ENCODE peak calls at places on chromosomes 3 and 15, in four cellular contexts. One of them, this sample, is unnamed.

GRCh38 chr3:50815844-50816243 is 141.1 kb downstream of the DOCK3 start:
- DNase-seq in A549: no peak
- DNase-seq in HepG2: no peak
- DNase-seq in H1: no peak
- DNase-seq in this sample: no peak

GRCh38 chr3:79521221-79521848 is 246.5 kb downstream of the ROBO1 start:
- DNase-seq in A549: peak; percentile 10
- DNase-seq in HepG2: peak; percentile 35
- DNase-seq in H1: no peak
- DNase-seq in this sample: no peak

GRCh38 chr3:44439499-44440295 is 37.8 kb downstream of the ZNF445 start:
- DNase-seq in A549: no peak
- DNase-seq in HepG2: peak; percentile 97
- DNase-seq in H1: no peak
- DNase-seq in this sample: peak; percentile 93

GRCh38 chr3:107752202-107752990 is 229.6 kb downstream of the BBX start:
- DNase-seq in A549: no peak
- DNase-seq in HepG2: peak; percentile 39
- DNase-seq in H1: no peak
- DNase-seq in this sample: no peak

GRCh38 chr15:42053914-42054313 is 33.1 kb upstream of the PLA2G4E start:
- DNase-seq in A549: no peak
- DNase-seq in HepG2: no peak
- DNase-seq in H1: no peak
- DNase-seq in this sample: no peak

GRCh38 chr3:72426618-72427397 is 421.4 kb downstream of the SHQ1 start:
- DNase-seq in A549: no peak
- DNase-seq in HepG2: peak; percentile 34
- DNase-seq in H1: no peak
- DNase-seq in this sample: no peak

GRCh38 chr3:134378818-134379217 is 4.6 kb upstream of the AMOTL2 start:
- DNase-seq in A549: no peak
- DNase-seq in HepG2: no peak
- DNase-seq in H1: peak; percentile 33
- DNase-seq in this sample: no peak

GRCh38 chr15:72342385-72342784 is 22.4 kb upstream of the CELF6 start:
- DNase-seq in A549: no peak
- DNase-seq in HepG2: peak; percentile 33
- DNase-seq in H1: peak; percentile 81
- DNase-seq in this sample: no peak

GRCh38 chr3:9810357-9810726 is 280 bp downstream of the TTLL3 start:
- DNase-seq in A549: no peak
- DNase-seq in HepG2: no peak
- DNase-seq in H1: peak; percentile 66
- DNase-seq in this sample: no peak

GRCh38 chr3:44058022-44058867 is 183.4 kb upstream of the TOPAZ1 start:
- DNase-seq in A549: no peak
- DNase-seq in HepG2: no peak
- DNase-seq in H1: no peak
- DNase-seq in this sample: no peak

GRCh38 chr3:14228611-14229470 is 50.2 kb downstream of the LSM3 start:
- DNase-seq in A549: no peak
- DNase-seq in HepG2: no peak
- DNase-seq in H1: no peak
- DNase-seq in this sample: no peak

GRCh38 chr3:4720316-4721075 is 227.3 kb downstream of the ITPR1 start:
- DNase-seq in A549: peak; percentile 70
- DNase-seq in HepG2: peak; percentile 75
- DNase-seq in H1: peak; percentile 52
- DNase-seq in this sample: peak; percentile 95

GRCh38 chr3:72951259-72951722 is 45.3 kb upstream of the PPP4R2 start:
- DNase-seq in A549: no peak
- DNase-seq in HepG2: no peak
- DNase-seq in H1: no peak
- DNase-seq in this sample: no peak

GRCh38 chr3:119831022-119831421 is 49.1 kb downstream of the NR1I2 start:
- DNase-seq in A549: no peak
- DNase-seq in HepG2: no peak
- DNase-seq in H1: no peak
- DNase-seq in this sample: no peak

GRCh38 chr3:52880047-52880446 is 17.3 kb downstream of the STIMATE start:
- DNase-seq in A549: no peak
- DNase-seq in HepG2: no peak
- DNase-seq in H1: no peak
- DNase-seq in this sample: no peak

GRCh38 chr3:160403796-160404510 is 4.5 kb downstream of the SMC4 start:
- DNase-seq in A549: no peak
- DNase-seq in HepG2: no peak
- DNase-seq in H1: no peak
- DNase-seq in this sample: no peak

GRCh38 chr3:58659051-58659675 is 7.4 kb downstream of the FAM3D start:
- DNase-seq in A549: peak; percentile 28
- DNase-seq in HepG2: peak; percentile 33
- DNase-seq in H1: peak; percentile 55
- DNase-seq in this sample: no peak

GRCh38 chr3:78972617-78973301 is 795.0 kb downstream of the ROBO1 start:
- DNase-seq in A549: no peak
- DNase-seq in HepG2: peak; percentile 54
- DNase-seq in H1: no peak
- DNase-seq in this sample: no peak

GRCh38 chr15:92818658-92819311 is 81.3 kb upstream of the CHD2 start:
- DNase-seq in A549: no peak
- DNase-seq in HepG2: no peak
- DNase-seq in H1: no peak
- DNase-seq in this sample: no peak

GRCh38 chr15:92822216-92823144 is 77.6 kb upstream of the CHD2 start:
- DNase-seq in A549: no peak
- DNase-seq in HepG2: no peak
- DNase-seq in H1: no peak
- DNase-seq in this sample: no peak

GRCh38 chr15:92819312-92820232 is 80.6 kb upstream of the CHD2 start:
- DNase-seq in A549: no peak
- DNase-seq in HepG2: no peak
- DNase-seq in H1: no peak
- DNase-seq in this sample: no peak

GRCh38 chr15:92821491-92822116 is 78.5 kb upstream of the CHD2 start:
- DNase-seq in A549: no peak
- DNase-seq in HepG2: no peak
- DNase-seq in H1: no peak
- DNase-seq in this sample: no peak

GRCh38 chr15:92820233-92821021 is 79.7 kb upstream of the CHD2 start:
- DNase-seq in A549: peak; percentile 97
- DNase-seq in HepG2: peak; percentile 84
- DNase-seq in H1: peak; percentile 94
- DNase-seq in this sample: peak; percentile 96
- TF ChIP-seq POLR2A in A549: peak; percentile 57
- TF ChIP-seq POLR2A in HepG2: peak; percentile 68
- TF ChIP-seq POLR2A in H1: peak; percentile 77
- TF ChIP-seq POLR2A in this sample: no peak

GRCh38 chr3:115961390-115961789 is 338.1 kb downstream of the GAP43 start:
- DNase-seq in A549: no peak
- DNase-seq in HepG2: no peak
- DNase-seq in H1: no peak
- DNase-seq in this sample: no peak
- TF ChIP-seq EP300 in A549: no peak
- TF ChIP-seq EP300 in HepG2: no peak
- TF ChIP-seq EP300 in H1: no peak
- TF ChIP-seq EP300 in this sample: no peak

GRCh38 chr3:149377408-149378111 is at the start of gene TM4SF1:
- DNase-seq in A549: peak; percentile 87
- DNase-seq in HepG2: peak; percentile 97
- DNase-seq in H1: no peak
- DNase-seq in this sample: no peak
- TF ChIP-seq POLR2A in A549: peak; percentile 90
- TF ChIP-seq POLR2A in HepG2: peak; percentile 96
- TF ChIP-seq POLR2A in H1: no peak
- TF ChIP-seq POLR2A in this sample: no peak

GRCh38 chr3:187042874-187043458 is 96.3 kb downstream of the RPL39L start:
- DNase-seq in A549: no peak
- DNase-seq in HepG2: no peak
- DNase-seq in H1: no peak
- DNase-seq in this sample: no peak

GRCh38 chr3:187040637-187041361 is 98.5 kb downstream of the RPL39L start:
- DNase-seq in A549: no peak
- DNase-seq in HepG2: peak; percentile 83
- DNase-seq in H1: no peak
- DNase-seq in this sample: no peak

GRCh38 chr3:187042062-187042745 is 97.1 kb downstream of the RPL39L start:
- DNase-seq in A549: no peak
- DNase-seq in HepG2: no peak
- DNase-seq in H1: no peak
- DNase-seq in this sample: no peak

GRCh38 chr3:187039723-187040414 is 99.4 kb downstream of the RPL39L start:
- DNase-seq in A549: no peak
- DNase-seq in HepG2: peak; percentile 61
- DNase-seq in H1: no peak
- DNase-seq in this sample: no peak

GRCh38 chr3:187041362-187042061 is 97.8 kb downstream of the RPL39L start:
- DNase-seq in A549: no peak
- DNase-seq in HepG2: peak; percentile 97
- DNase-seq in H1: no peak
- DNase-seq in this sample: no peak
- TF ChIP-seq EP300 in A549: no peak
- TF ChIP-seq EP300 in HepG2: peak; percentile 99
- TF ChIP-seq EP300 in H1: no peak
- TF ChIP-seq EP300 in this sample: no peak

DNA sequence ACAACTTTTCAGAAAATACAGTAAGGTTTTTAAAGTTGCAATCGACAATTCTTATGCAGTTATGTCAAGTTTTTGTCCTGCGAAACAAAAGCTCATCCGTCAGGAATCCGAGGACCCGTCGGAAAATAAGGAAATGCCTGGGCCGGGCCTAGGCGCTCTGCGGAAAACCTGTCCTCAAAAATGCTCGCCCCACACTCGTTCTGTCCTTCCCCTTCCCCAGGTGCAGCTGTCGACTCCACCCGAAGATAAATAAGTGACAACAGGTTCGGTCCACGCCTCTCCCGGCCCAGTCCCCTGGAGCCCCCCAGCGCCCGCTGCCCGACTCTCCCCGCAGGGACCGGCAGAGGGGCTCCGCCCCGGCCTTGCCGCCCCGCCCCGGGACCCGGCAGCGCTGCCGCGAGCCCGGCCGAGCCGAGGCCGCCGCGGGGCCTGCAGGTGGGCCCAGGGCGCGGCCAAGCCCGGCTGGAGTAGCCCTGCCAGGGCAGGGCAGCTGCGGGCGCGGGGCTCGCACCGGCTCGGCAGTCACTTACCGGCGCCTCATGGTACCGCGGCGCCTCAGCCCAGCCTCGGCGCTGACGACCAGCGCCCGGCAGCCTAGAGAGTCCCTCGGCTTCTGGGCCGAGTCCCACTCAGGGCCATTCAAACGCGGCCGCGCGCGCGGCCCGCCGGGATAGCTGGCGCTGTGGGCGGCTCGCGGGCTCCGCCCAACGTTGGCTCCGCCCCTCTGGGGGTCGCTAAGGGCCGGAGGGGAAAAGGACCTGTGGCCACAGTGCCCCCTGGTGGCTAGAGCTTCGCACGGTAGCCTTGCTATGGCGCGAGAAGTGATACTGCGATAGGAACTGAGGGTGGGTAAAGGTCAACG is at the start of gene KATNBL1:
- DNase-seq in A549: peak; percentile 86
- DNase-seq in HepG2: peak; percentile 88
- DNase-seq in H1: peak; percentile 99
- DNase-seq in this sample: peak; percentile 98
- TF ChIP-seq POLR2A in A549: peak; percentile 93
- TF ChIP-seq POLR2A in HepG2: peak; percentile 87
- TF ChIP-seq POLR2A in H1: peak; percentile 91
- TF ChIP-seq POLR2A in this sample: no peak

GRCh38 chr3:47380601-47381316 is at the start of gene PTPN23:
- DNase-seq in A549: peak; percentile 93
- DNase-seq in HepG2: peak; percentile 97
- DNase-seq in H1: peak; percentile 98
- DNase-seq in this sample: peak; percentile 99
- TF ChIP-seq EP300 in A549: no peak
- TF ChIP-seq EP300 in HepG2: no peak
- TF ChIP-seq EP300 in H1: no peak
- TF ChIP-seq EP300 in this sample: no peak

GRCh38 chr3:124885466-124886167 is 1.5 kb downstream of the ITGB5 start:
- DNase-seq in A549: no peak
- DNase-seq in HepG2: no peak
- DNase-seq in H1: no peak
- DNase-seq in this sample: no peak

GRCh38 chr3:124887177-124887995 is at the start of gene ITGB5:
- DNase-seq in A549: peak; percentile 53
- DNase-seq in HepG2: peak; percentile 61
- DNase-seq in H1: peak; percentile 87
- DNase-seq in this sample: peak; percentile 94

GRCh38 chr3:124888482-124889441 is 1.6 kb upstream of the ITGB5 start:
- DNase-seq in A549: no peak
- DNase-seq in HepG2: no peak
- DNase-seq in H1: no peak
- DNase-seq in this sample: no peak

GRCh38 chr3:124887996-124888298 is 782 bp upstream of the ITGB5 start:
- DNase-seq in A549: no peak
- DNase-seq in HepG2: no peak
- DNase-seq in H1: no peak
- DNase-seq in this sample: no peak

DNA sequence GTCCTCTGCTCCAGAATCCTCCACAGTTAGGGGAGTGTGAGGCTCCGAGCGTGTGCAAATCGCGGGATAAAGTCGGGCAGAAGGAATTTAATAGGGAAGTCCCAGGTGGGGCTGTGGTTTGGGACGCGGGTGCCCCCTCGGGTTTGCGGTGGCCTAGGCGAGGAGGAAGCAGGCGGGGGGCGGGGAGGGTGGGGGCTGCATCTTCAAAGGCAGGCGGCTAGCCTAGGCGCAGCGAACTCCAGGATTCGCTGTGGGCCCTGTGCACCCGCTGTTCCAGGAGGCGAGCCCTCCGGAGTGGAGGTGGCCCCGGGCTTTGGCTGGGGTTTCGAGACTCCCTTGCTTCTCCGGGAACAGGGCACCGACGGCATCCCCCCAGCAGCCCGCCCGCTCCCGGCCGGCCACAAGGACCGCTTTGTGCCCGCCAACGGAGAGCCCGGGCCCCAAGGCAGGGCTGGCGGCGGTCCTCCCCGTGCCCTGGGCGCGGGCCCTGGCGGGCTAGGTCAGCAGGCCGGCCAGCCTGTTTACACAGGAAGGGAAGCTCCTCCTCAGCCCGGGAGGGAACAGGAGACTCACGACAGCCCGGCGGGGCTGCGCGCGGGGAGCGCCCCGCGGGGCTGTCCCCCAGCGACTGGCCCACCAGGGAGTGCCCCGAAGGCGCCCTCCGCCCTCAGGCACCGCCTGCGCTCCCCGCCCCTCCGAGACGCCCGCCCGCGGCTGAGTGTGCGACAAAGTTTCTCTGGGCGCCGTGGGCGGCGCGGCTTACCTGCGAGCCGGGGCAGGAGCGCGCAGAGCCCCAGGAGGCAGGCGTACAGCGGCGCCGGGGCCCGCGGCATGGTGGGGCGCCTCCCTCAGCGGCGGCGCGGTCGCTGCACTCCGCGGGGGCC is 755 bp downstream of the ITGB5 start:
- DNase-seq in A549: peak; percentile 52
- DNase-seq in HepG2: peak; percentile 68
- DNase-seq in H1: peak; percentile 70
- DNase-seq in this sample: no peak
- TF ChIP-seq POLR2A in A549: peak; percentile 41
- TF ChIP-seq POLR2A in HepG2: peak; percentile 74
- TF ChIP-seq POLR2A in H1: peak; percentile 17
- TF ChIP-seq POLR2A in this sample: no peak

This sample was measured in esophagus muscularis mucosa.